ENCODE peak calls at places on chromosomes 11 and 22, in ten cellular contexts. O is amygdala; B is naive thymus-derived CD8-positive, alpha-beta T cell; P is NCI-H2171; S is NCI-H1436; L is K562; N is fibroblast of pulmonary artery; J is activated CD8-positive, alpha-beta T cell treated with anti-CD3 and anti-CD28 coated beads, Interleukin-2, amount 10 ng/mL, durations not matched to agents 7 days and 5 days; K is activated CD4-positive, alpha-beta T cell treated with anti-CD3 and anti-CD28 coated beads, Interleukin-2, amount 50 U/mL, for 48 hours; X is SJSA1. V is an unnamed sample.

GRCh38 chr11:118620529-118621070 is 13.2 kb downstream of the PHLDB1 start:
- DNase-seq in K (no peak), L (peak), N (peak), J (no peak), B (no peak), P (no peak), S (no peak), O (no peak), X (no peak), V (peak)

GRCh38 chr22:42913874-42914510 is 56.9 kb upstream of the ARFGAP3 start:
- DNase-seq in X (no peak), L (no peak), K (no peak), N (no peak), S (no peak), B (no peak), O (no peak), P (no peak), J (no peak), V (no peak)

GRCh38 chr11:89182773-89183172 is 5.1 kb downstream of the TYR start:
- DNase-seq in L (no peak), S (no peak), N (no peak), B (no peak), O (no peak), K (no peak), P (no peak), X (no peak), J (no peak), V (no peak)

GRCh38 chr11:35526370-35526792 is 965 bp upstream of the PAMR1 start:
- DNase-seq in O (no peak), S (no peak), J (no peak), P (no peak), L (peak), K (no peak), X (no peak), N (no peak), B (no peak), V (no peak)

GRCh38 chr11:115950660-115951059 is 446.4 kb upstream of the CADM1 start:
- DNase-seq in P (no peak), J (no peak), X (no peak), O (no peak), L (no peak), S (no peak), N (no peak), B (no peak), K (no peak), V (no peak)

GRCh38 chr11:8671242-8671641 is 11.2 kb downstream of the TRIM66 start:
- DNase-seq in L (no peak), S (no peak), B (no peak), K (no peak), N (peak), X (peak), J (no peak), O (peak), P (no peak), V (no peak)

GRCh38 chr11:19558189-19558986 is 154.2 kb upstream of the NAV2 start:
- DNase-seq in L (no peak), O (no peak), X (no peak), J (no peak), S (no peak), N (no peak), K (no peak), P (no peak), B (no peak), V (no peak)

GRCh38 chr22:32932176-32932575 is 126.0 kb downstream of the SYN3 start:
- DNase-seq in B (no peak), K (no peak), S (no peak), N (peak), J (no peak), X (no peak), O (no peak), P (no peak), L (no peak), V (no peak)

GRCh38 chr22:42074153-42074750 is at the start of gene PHETA2:
- DNase-seq in O (no peak), K (peak), J (peak), B (peak), N (peak), S (no peak), L (no peak), P (no peak), X (peak), V (no peak)

GRCh38 chr11:22337571-22338464 is at the start of gene SLC17A6:
- DNase-seq in P (peak), X (no peak), S (no peak), O (no peak), K (no peak), B (no peak), N (peak), L (peak), J (peak), V (no peak)

GRCh38 chr11:122804796-122805195 is 33.5 kb upstream of the CRTAM start:
- DNase-seq in J (no peak), B (no peak), K (no peak), S (no peak), P (no peak), L (no peak), N (no peak), O (no peak), X (no peak), V (no peak)

GRCh38 chr11:71504526-71504925 is 22.5 kb upstream of the KRTAP5-7 start:
- DNase-seq in L (no peak), N (no peak), P (no peak), X (no peak), K (no peak), B (no peak), O (no peak), S (no peak), J (no peak), V (no peak)

GRCh38 chr11:2899080-2899783 is 13.7 kb upstream of the CDKN1C start:
- DNase-seq in K (no peak), S (no peak), P (no peak), L (no peak), J (no peak), O (no peak), B (no peak), N (no peak), X (no peak), V (no peak)

GRCh38 chr22:37196539-37197450 is 8.7 kb upstream of the C1QTNF6 start:
- DNase-seq in S (no peak), P (no peak), N (peak), K (no peak), O (peak), J (no peak), L (no peak), X (no peak), B (no peak), V (no peak)

GRCh38 chr22:31661851-31662667 is at the start of gene PISD:
- DNase-seq in B (peak), N (peak), L (peak), S (peak), J (peak), O (peak), X (peak), K (peak), P (peak), V (peak)

V was measured in SHP77.